ENCODE peak calls at places on chromosomes 16 and 17, in nine cellular contexts. J is memory B cell; R is activated B cell treated with CpG ODN at 0.5 μM for 24 hours; H is progenitor cell of endocrine pancreas; Y is effector memory CD4-positive, alpha-beta T cell; T is NCI-H1694; B is right cardiac atrium; M is H54; I is stimulated activated CD4-positive, alpha-beta T cell treated with anti-CD3 and anti-CD28 coated beads, Interleukin-4, amount 100 ng/mL, for 24 hours. E is an unnamed sample.

GRCh38 chr16:28258571-28258970 is 33.8 kb upstream of the SBK1 start:
- DNase-seq in R (no peak), Y (no peak), J (no peak), M (no peak), B (peak), H (no peak), I (no peak), T (no peak), E (no peak)

GRCh38 chr16:67549936-67550335 is 12.4 kb upstream of the CTCF start:
- DNase-seq in H (no peak), Y (no peak), R (no peak), M (no peak), T (no peak), J (no peak), B (no peak), I (no peak), E (no peak)

GRCh38 chr16:72241930-72242329 is 70.0 kb upstream of the PMFBP1 start:
- DNase-seq in H (no peak), B (no peak), J (no peak), M (peak), Y (no peak), R (no peak), I (no peak), T (peak), E (peak)

GRCh38 chr17:74379495-74380085 is 12.3 kb downstream of the GPR142 start:
- DNase-seq in M (peak), T (peak), Y (peak), B (peak), H (peak), R (peak), I (peak), J (peak), E (peak)

GRCh38 chr17:61641715-61642114 is 50.7 kb upstream of the NACA2 start:
- DNase-seq in T (no peak), M (no peak), J (no peak), Y (no peak), I (no peak), B (no peak), H (no peak), R (no peak), E (no peak)

GRCh38 chr16:84438971-84439696 is 65.3 kb downstream of the MEAK7 start:
- DNase-seq in R (no peak), H (no peak), J (no peak), B (no peak), Y (no peak), I (no peak), T (no peak), M (no peak), E (peak)

GRCh38 chr16:86221085-86221484 is 289.2 kb upstream of the FOXF1 start:
- DNase-seq in T (no peak), R (no peak), J (no peak), B (no peak), Y (no peak), H (no peak), M (no peak), I (no peak), E (no peak)

GRCh38 chr16:1537138-1537577 is 3.7 kb downstream of the TMEM204 start:
- DNase-seq in M (no peak), I (no peak), Y (no peak), T (no peak), B (no peak), R (no peak), J (no peak), H (no peak), E (no peak)

GRCh38 chr17:49490271-49490670 is 4.8 kb upstream of the NGFR start:
- DNase-seq in R (no peak), I (no peak), H (no peak), T (no peak), Y (no peak), M (no peak), B (peak), J (no peak), E (no peak)

GRCh38 chr16:919658-920631 is 50.8 kb downstream of the LMF1 start:
- DNase-seq in Y (no peak), J (no peak), B (peak), T (no peak), I (no peak), M (no peak), R (no peak), H (no peak), E (no peak)

GRCh38 chr17:69473801-69474170 is 59.3 kb downstream of the MAP2K6 start:
- DNase-seq in T (no peak), J (no peak), M (no peak), B (no peak), Y (no peak), R (no peak), I (no peak), H (no peak), E (no peak)

GRCh38 chr16:48613061-48613957 is 3.3 kb upstream of the N4BP1 start:
- DNase-seq in J (no peak), B (no peak), T (no peak), M (no peak), R (no peak), Y (peak), I (peak), H (no peak), E (peak)

E was measured in LNCaP clone FGC.